ENCODE peak calls at places on chromosomes 12 and 14, in four cellular contexts. K is lung, G is heart right ventricle, E is adipocyte. T is an unnamed sample. For H3K4me1 and H3K36me3, the result is how much of the 10 kb centered on the place peaks cover.

GRCh38 chr14:103510311-103511021 is 12.2 kb downstream of the CKB start:
- DNase-seq in K (no peak), G (no peak), E (no peak), T (peak)

GRCh38 chr14:65164825-65165135 is 62.5 kb upstream of the MAX start:
- DNase-seq in K (no peak), G (no peak), E (no peak), T (no peak)

GRCh38 chr12:112665971-112666370 is 125.6 kb upstream of the RPH3A start:
- DNase-seq in K (no peak), G (no peak), E (no peak), T (no peak)

GRCh38 chr14:57057803-57058202 is 210.9 kb downstream of the EXOC5 start:
- DNase-seq in K (no peak), G (no peak), E (no peak), T (no peak)

GRCh38 chr12:113777751-113778150 is 188.4 kb downstream of the RBM19 start:
- DNase-seq in K (no peak), G (no peak), E (no peak), T (no peak)

GRCh38 chr12:28191690-28192089 is 1.4 kb downstream of the CCDC91 start:
- DNase-seq in K (no peak), G (no peak), E (peak), T (no peak)

GRCh38 chr14:100059433-100059781 is 5.8 kb upstream of the EVL start:
- DNase-seq in K (no peak), G (no peak), E (no peak), T (no peak)

GRCh38 chr14:21860172-21860571 is 186.6 kb upstream of the OR4E1 start:
- DNase-seq in K (no peak), G (no peak), E (peak), T (no peak)

GRCh38 chr12:115762934-115763333 is 514.6 kb downstream of the MED13L start:
- DNase-seq in K (no peak), G (no peak), E (no peak), T (no peak)

GRCh38 chr14:87052646-87053225 is 940.2 kb downstream of the GALC start:
- DNase-seq in K (no peak), G (no peak), E (no peak), T (no peak)

GRCh38 chr12:6828671-6829531 is 694 bp downstream of the P3H3 start:
- DNase-seq in K (no peak), G (peak), E (peak), T (no peak)

GRCh38 chr14:87283547-87283946 is 709.4 kb downstream of the GALC start:
- DNase-seq in K (no peak), G (no peak), E (no peak), T (no peak)

GRCh38 chr14:102209224-102209966 is 69.7 kb downstream of the WDR20 start:
- DNase-seq in K (no peak), G (no peak), E (no peak), T (peak)

GRCh38 chr12:66129934-66130266 is 650 bp downstream of the LLPH start:
- DNase-seq in K (no peak), G (no peak), E (peak), T (no peak)

GRCh38 chr12:27732281-27732680 is 21.6 kb downstream of the MRPS35 start:
- DNase-seq in K (no peak), G (no peak), E (no peak), T (no peak)

GRCh38 chr12:45732936-45733335 is 3.4 kb downstream of the ARID2 start:
- DNase-seq in K (no peak), G (no peak), E (peak), T (no peak)

GRCh38 chr12:124630791-124631313 is 63.4 kb upstream of the NCOR2 start:
- DNase-seq in K (no peak), G (no peak), E (no peak), T (no peak)

GRCh38 chr12:94718114-94718513 is 67.8 kb upstream of the TMCC3 start:
- DNase-seq in K (no peak), G (no peak), E (no peak), T (no peak)

GRCh38 chr14:22814945-22815713 is at the start of gene SLC7A7:
- DNase-seq in K (peak), G (no peak), E (no peak), T (no peak)

GRCh38 chr14:102804858-102805257 is 27.6 kb downstream of the TRAF3 start:
- DNase-seq in K (no peak), G (no peak), E (no peak), T (no peak)

GRCh38 chr12:88142610-88142991 is 494 bp downstream of the TMTC3 start:
- DNase-seq in K (peak), G (peak), E (no peak), T (peak)

GRCh38 chr14:81449114-81449513 is 49.0 kb upstream of the STON2 start:
- DNase-seq in K (no peak), G (peak), E (no peak), T (no peak)

GRCh38 chr12:96192926-96193573 is 1.1 kb upstream of the ELK3 start:
- DNase-seq in K (no peak), G (no peak), E (no peak), T (no peak)

GRCh38 chr14:98593361-98593761 is 678.6 kb downstream of the BCL11B start:
- DNase-seq in K (peak), G (no peak), E (no peak), T (no peak)

GRCh38 chr14:38074754-38075153 is 132.9 kb upstream of the SSTR1 start:
- DNase-seq in K (no peak), G (no peak), E (no peak), T (no peak)

GRCh38 chr12:77493311-77493710 is 337.4 kb upstream of the NAV3 start:
- DNase-seq in K (no peak), G (peak), E (peak), T (no peak)

GRCh38 chr14:88045705-88046104 is 40.8 kb downstream of the GPR65 start:
- DNase-seq in K (peak), G (peak), E (no peak), T (peak)

GRCh38 chr12:63170321-63170720 is 19.3 kb upstream of the AVPR1A start:
- DNase-seq in K (no peak), G (no peak), E (no peak), T (no peak)

GRCh38 chr14:26966942-26967341 is 369.1 kb upstream of the NOVA1 start:
- DNase-seq in K (no peak), G (no peak), E (no peak), T (no peak)

GRCh38 chr12:128137140-128137539 is 129.8 kb upstream of the TMEM132C start:
- DNase-seq in K (no peak), G (no peak), E (no peak), T (no peak)

GRCh38 chr12:79121486-79121885 is 256.9 kb downstream of the SYT1 start:
- DNase-seq in K (no peak), G (no peak), E (no peak), T (no peak)

GRCh38 chr12:66678640-66679268 is at the start of gene GRIP1:
- DNase-seq in K (no peak), G (no peak), E (no peak), T (no peak)

GRCh38 chr14:99230271-99231141 is 41.5 kb downstream of the BCL11B start:
- DNase-seq in K (no peak), G (no peak), E (no peak), T (no peak)

GRCh38 chr12:68240975-68241374 is 12.4 kb downstream of the IL22 start:
- DNase-seq in K (no peak), G (no peak), E (peak), T (peak)

GRCh38 chr14:72614365-72614764 is 279.5 kb downstream of the DPF3 start:
- DNase-seq in K (no peak), G (no peak), E (no peak), T (no peak)

GRCh38 chr14:91415794-91416743 is 1.6 kb downstream of the CCDC88C start:
- DNase-seq in K (no peak), G (no peak), E (no peak), T (no peak)

GRCh38 chr12:52380271-52380694 is 5.2 kb downstream of the KRT84 start:
- DNase-seq in K (peak), G (no peak), E (peak), T (peak)

GRCh38 chr12:84497819-84498218 is 414.8 kb downstream of the SLC6A15 start:
- DNase-seq in K (no peak), G (no peak), E (peak), T (no peak)

GRCh38 chr14:81132492-81132891 is 88.3 kb downstream of the GTF2A1 start:
- DNase-seq in K (no peak), G (no peak), E (no peak), T (no peak)

GRCh38 chr12:92362109-92362508 is 216.5 kb upstream of the BTG1 start:
- DNase-seq in K (no peak), G (no peak), E (no peak), T (no peak)

GRCh38 chr12:92360543-92360942 is 214.9 kb upstream of the BTG1 start:
- DNase-seq in K (no peak), G (no peak), E (no peak), T (no peak)

GRCh38 chr12:92363295-92364146 is 217.9 kb upstream of the BTG1 start:
- DNase-seq in K (no peak), G (peak), E (peak), T (peak)

GRCh38 chr12:92365333-92365732 is 219.7 kb upstream of the BTG1 start:
- DNase-seq in K (no peak), G (no peak), E (no peak), T (no peak)

DNA sequence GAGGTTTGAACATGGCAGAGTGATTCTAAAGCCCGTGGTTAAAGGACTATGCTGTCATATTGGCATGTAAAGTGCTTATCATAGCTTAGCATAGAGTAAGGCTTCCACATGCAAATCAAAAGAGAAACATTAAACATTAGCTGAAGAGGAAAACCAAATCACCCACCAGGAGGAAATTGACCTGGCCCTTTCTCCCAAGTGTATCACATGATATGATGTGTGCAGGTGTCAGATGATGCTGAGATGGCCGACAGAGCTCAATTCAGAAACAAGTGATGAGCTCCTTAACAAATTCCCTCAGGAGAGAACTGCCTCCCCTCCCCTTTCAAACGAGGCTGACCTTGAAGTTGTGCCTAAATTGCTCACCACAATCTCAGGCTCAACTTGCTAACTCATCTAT is 217.1 kb upstream of the BTG1 start:
- DNase-seq in K (no peak), G (no peak), E (no peak), T (no peak)
- H3K4me1 ChIP-seq in K (under half), G (under half), E (under half), T (under half)

GRCh38 chr12:122517877-122518276 is 8.9 kb downstream of the RSRC2 start:
- DNase-seq in K (no peak), G (no peak), E (peak), T (peak)
- H3K36me3 ChIP-seq in K (half or more), G (half or more), E (half or more), T (half or more)

GRCh38 chr14:51546603-51547258 is 105.0 kb upstream of the FRMD6 start:
- DNase-seq in K (no peak), G (no peak), E (peak), T (no peak)
- H3K4me1 ChIP-seq in K (under half), G (under half), E (under half), T (under half)

GRCh38 chr12:51246254-51246853 is 7.7 kb downstream of the DAZAP2 start:
- DNase-seq in K (peak), G (peak), E (no peak), T (no peak)

GRCh38 chr12:51242150-51242549 is 3.5 kb downstream of the DAZAP2 start:
- DNase-seq in K (no peak), G (no peak), E (no peak), T (peak)

GRCh38 chr12:51242896-51243295 is 4.3 kb downstream of the DAZAP2 start:
- DNase-seq in K (no peak), G (no peak), E (no peak), T (no peak)

GRCh38 chr12:51245476-51246253 is 7.0 kb downstream of the DAZAP2 start:
- DNase-seq in K (no peak), G (no peak), E (no peak), T (no peak)

DNA sequence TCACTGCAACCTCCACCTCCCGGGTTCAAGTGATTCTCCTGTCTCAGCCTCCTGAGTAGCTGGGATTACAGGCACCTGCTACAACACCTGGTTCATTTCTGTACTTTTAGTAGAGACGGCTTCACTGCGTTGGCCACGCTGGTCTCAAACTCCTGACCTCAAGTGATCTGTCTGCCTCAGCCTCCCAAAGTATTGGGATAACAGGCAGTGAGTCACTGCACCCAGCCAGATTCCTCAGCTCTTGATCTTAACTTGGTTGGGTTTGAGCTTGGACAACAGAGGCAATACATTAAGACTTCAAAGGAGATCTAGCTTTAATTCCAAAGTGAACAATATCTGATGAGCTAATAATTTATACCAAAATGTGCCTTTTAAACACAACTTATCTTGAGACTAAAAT is 5.6 kb downstream of the DAZAP2 start:
- DNase-seq in K (no peak), G (no peak), E (no peak), T (no peak)
- H3K36me3 ChIP-seq in K (under half), G (half or more), E (half or more), T (under half)

GRCh38 chr12:543114-543451 is 83.3 kb downstream of the B4GALNT3 start:
- DNase-seq in K (no peak), G (no peak), E (no peak), T (no peak)
- H3K4me1 ChIP-seq in K (under half), G (under half), E (under half), T (under half)

DNA sequence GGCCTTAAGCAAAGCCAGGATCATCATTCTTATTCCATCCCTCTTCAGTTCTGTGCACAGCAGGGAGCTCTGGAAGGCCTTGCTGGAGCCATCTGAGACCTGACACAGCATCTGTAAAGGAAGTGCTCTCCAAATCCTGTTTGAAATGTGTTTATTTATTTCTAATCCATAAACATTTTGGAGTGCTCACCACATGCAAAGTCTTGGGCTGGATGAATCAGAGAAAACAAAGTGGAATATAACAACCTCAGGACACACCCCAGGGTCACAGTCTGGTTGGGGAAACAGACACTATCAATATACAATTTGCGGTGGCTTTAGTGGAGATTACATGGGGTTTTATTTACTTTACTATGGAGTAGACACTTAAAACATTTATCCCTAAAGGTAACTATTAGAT is 54.3 kb downstream of the BMP4 start:
- DNase-seq in K (no peak), G (no peak), E (no peak), T (no peak)
- H3K36me3 ChIP-seq in K (under half), G (under half), E (under half), T (under half)

DNA sequence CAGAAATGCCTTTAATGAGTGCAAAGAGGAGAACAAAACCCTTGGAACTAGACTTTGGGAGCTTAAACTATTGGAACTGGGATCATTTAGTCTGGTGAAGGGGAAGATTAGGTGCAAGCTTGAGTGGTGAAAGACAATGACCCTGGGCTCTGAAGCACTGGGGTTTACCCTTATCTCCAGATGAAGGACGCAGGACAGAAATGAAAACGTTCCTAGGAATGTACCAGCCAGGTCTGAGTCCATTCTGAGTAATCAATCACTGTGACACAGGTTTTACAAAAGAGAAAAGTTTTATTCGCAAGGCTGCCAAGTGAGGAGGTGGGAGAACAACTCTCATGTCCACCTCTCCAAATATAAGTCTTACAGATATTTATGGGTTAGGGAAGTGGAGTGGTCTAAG is 249.1 kb downstream of the LRIG3 start:
- DNase-seq in K (no peak), G (no peak), E (no peak), T (no peak)
- H3K4me1 ChIP-seq in K (under half), G (under half), E (under half), T (under half)

T was measured in adrenal gland.